ENCODE peak calls at places on chromosomes 4 and X, in nine cellular contexts. One of them, this sample, is unnamed.

GRCh38 chrX:34813618-34814017 is 129.0 kb upstream of the FAM47B start:
- DNase-seq in WERI-Rb-1: no peak
- DNase-seq in astrocyte of the spinal cord: peak
- DNase-seq in HFF-Myc: no peak
- DNase-seq in GM12878: no peak
- DNase-seq in tibial artery: no peak
- DNase-seq in cardiac muscle cell: no peak
- DNase-seq in fibroblast of the aortic adventitia: peak
- DNase-seq in left lung: no peak
- DNase-seq in this sample: peak

GRCh38 chr4:184453402-184454160 is 20.8 kb downstream of the IRF2 start:
- DNase-seq in WERI-Rb-1: no peak
- DNase-seq in astrocyte of the spinal cord: peak
- DNase-seq in HFF-Myc: peak
- DNase-seq in GM12878: no peak
- DNase-seq in tibial artery: no peak
- DNase-seq in cardiac muscle cell: peak
- DNase-seq in fibroblast of the aortic adventitia: peak
- DNase-seq in left lung: peak
- DNase-seq in this sample: peak

GRCh38 chr4:112031712-112032328 is 113.4 kb upstream of the FAM241A start:
- DNase-seq in WERI-Rb-1: peak
- DNase-seq in astrocyte of the spinal cord: peak
- DNase-seq in HFF-Myc: peak
- DNase-seq in GM12878: peak
- DNase-seq in tibial artery: no peak
- DNase-seq in cardiac muscle cell: peak
- DNase-seq in fibroblast of the aortic adventitia: peak
- DNase-seq in left lung: no peak
- DNase-seq in this sample: peak

GRCh38 chr4:149280886-149281285 is 534.8 kb downstream of the IQCM start:
- DNase-seq in WERI-Rb-1: no peak
- DNase-seq in astrocyte of the spinal cord: peak
- DNase-seq in HFF-Myc: no peak
- DNase-seq in GM12878: no peak
- DNase-seq in tibial artery: no peak
- DNase-seq in cardiac muscle cell: no peak
- DNase-seq in fibroblast of the aortic adventitia: no peak
- DNase-seq in left lung: no peak
- DNase-seq in this sample: no peak

GRCh38 chr4:4347585-4347984 is 39.3 kb upstream of the NSG1 start:
- DNase-seq in WERI-Rb-1: no peak
- DNase-seq in astrocyte of the spinal cord: no peak
- DNase-seq in HFF-Myc: no peak
- DNase-seq in GM12878: no peak
- DNase-seq in tibial artery: no peak
- DNase-seq in cardiac muscle cell: no peak
- DNase-seq in fibroblast of the aortic adventitia: no peak
- DNase-seq in left lung: no peak
- DNase-seq in this sample: no peak

GRCh38 chrX:56758456-56758855 is 29.4 kb downstream of the NBDY start:
- DNase-seq in WERI-Rb-1: no peak
- DNase-seq in astrocyte of the spinal cord: no peak
- DNase-seq in HFF-Myc: no peak
- DNase-seq in GM12878: no peak
- DNase-seq in tibial artery: no peak
- DNase-seq in cardiac muscle cell: no peak
- DNase-seq in fibroblast of the aortic adventitia: no peak
- DNase-seq in left lung: no peak
- DNase-seq in this sample: no peak

GRCh38 chr4:124067031-124067430 is 645.5 kb downstream of the ANKRD50 start:
- DNase-seq in WERI-Rb-1: no peak
- DNase-seq in astrocyte of the spinal cord: no peak
- DNase-seq in HFF-Myc: no peak
- DNase-seq in GM12878: no peak
- DNase-seq in tibial artery: no peak
- DNase-seq in cardiac muscle cell: no peak
- DNase-seq in fibroblast of the aortic adventitia: no peak
- DNase-seq in left lung: no peak
- DNase-seq in this sample: peak

GRCh38 chrX:28398352-28398751 is 188.9 kb upstream of the IL1RAPL1 start:
- DNase-seq in WERI-Rb-1: no peak
- DNase-seq in astrocyte of the spinal cord: no peak
- DNase-seq in HFF-Myc: no peak
- DNase-seq in GM12878: no peak
- DNase-seq in tibial artery: no peak
- DNase-seq in cardiac muscle cell: no peak
- DNase-seq in fibroblast of the aortic adventitia: no peak
- DNase-seq in left lung: no peak
- DNase-seq in this sample: no peak

GRCh38 chr4:147714575-147715401 is 17.1 kb upstream of the ARHGAP10 start:
- DNase-seq in WERI-Rb-1: no peak
- DNase-seq in astrocyte of the spinal cord: peak
- DNase-seq in HFF-Myc: no peak
- DNase-seq in GM12878: no peak
- DNase-seq in tibial artery: peak
- DNase-seq in cardiac muscle cell: no peak
- DNase-seq in fibroblast of the aortic adventitia: peak
- DNase-seq in left lung: no peak
- DNase-seq in this sample: peak

GRCh38 chrX:131572372-131573014 is 28.6 kb downstream of the OR13H1 start:
- DNase-seq in WERI-Rb-1: no peak
- DNase-seq in astrocyte of the spinal cord: peak
- DNase-seq in HFF-Myc: no peak
- DNase-seq in GM12878: no peak
- DNase-seq in tibial artery: no peak
- DNase-seq in cardiac muscle cell: no peak
- DNase-seq in fibroblast of the aortic adventitia: no peak
- DNase-seq in left lung: no peak
- DNase-seq in this sample: no peak

GRCh38 chr4:25308761-25309160 is 3.8 kb upstream of the ZCCHC4 start:
- DNase-seq in WERI-Rb-1: no peak
- DNase-seq in astrocyte of the spinal cord: no peak
- DNase-seq in HFF-Myc: peak
- DNase-seq in GM12878: no peak
- DNase-seq in tibial artery: no peak
- DNase-seq in cardiac muscle cell: peak
- DNase-seq in fibroblast of the aortic adventitia: no peak
- DNase-seq in left lung: no peak
- DNase-seq in this sample: peak

GRCh38 chr4:85543832-85544231 is 68.9 kb downstream of the ARHGAP24 start:
- DNase-seq in WERI-Rb-1: no peak
- DNase-seq in astrocyte of the spinal cord: peak
- DNase-seq in HFF-Myc: no peak
- DNase-seq in GM12878: no peak
- DNase-seq in tibial artery: no peak
- DNase-seq in cardiac muscle cell: no peak
- DNase-seq in fibroblast of the aortic adventitia: peak
- DNase-seq in left lung: no peak
- DNase-seq in this sample: peak

GRCh38 chr4:85548841-85549240 is 73.9 kb downstream of the ARHGAP24 start:
- DNase-seq in WERI-Rb-1: no peak
- DNase-seq in astrocyte of the spinal cord: no peak
- DNase-seq in HFF-Myc: no peak
- DNase-seq in GM12878: no peak
- DNase-seq in tibial artery: no peak
- DNase-seq in cardiac muscle cell: no peak
- DNase-seq in fibroblast of the aortic adventitia: no peak
- DNase-seq in left lung: no peak
- DNase-seq in this sample: no peak

GRCh38 chr4:85544751-85545150 is 69.8 kb downstream of the ARHGAP24 start:
- DNase-seq in WERI-Rb-1: no peak
- DNase-seq in astrocyte of the spinal cord: no peak
- DNase-seq in HFF-Myc: no peak
- DNase-seq in GM12878: no peak
- DNase-seq in tibial artery: no peak
- DNase-seq in cardiac muscle cell: no peak
- DNase-seq in fibroblast of the aortic adventitia: no peak
- DNase-seq in left lung: no peak
- DNase-seq in this sample: no peak

DNA sequence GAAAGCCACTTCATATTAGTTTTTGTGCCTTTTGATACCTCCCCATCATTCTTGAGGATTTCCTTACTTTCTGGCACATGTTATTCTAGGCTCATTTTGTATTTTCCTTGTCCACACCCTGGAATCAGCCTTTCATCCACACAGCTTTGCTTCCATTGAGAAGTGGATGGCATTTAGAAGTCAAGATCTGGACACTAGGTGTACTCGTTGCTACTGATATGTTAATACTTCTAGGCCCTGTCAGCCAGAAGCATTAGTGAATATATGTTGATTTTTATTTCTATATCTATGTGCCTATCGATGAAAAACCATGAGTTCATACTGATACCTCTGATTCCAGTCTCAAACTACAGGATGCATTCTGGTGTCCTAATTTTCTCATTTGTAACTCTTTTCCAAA is 73.2 kb downstream of the ARHGAP24 start:
- DNase-seq in WERI-Rb-1: no peak
- DNase-seq in astrocyte of the spinal cord: no peak
- DNase-seq in HFF-Myc: no peak
- DNase-seq in GM12878: no peak
- DNase-seq in tibial artery: no peak
- DNase-seq in cardiac muscle cell: no peak
- DNase-seq in fibroblast of the aortic adventitia: peak
- DNase-seq in left lung: no peak
- DNase-seq in this sample: peak
- TF ChIP-seq CTCF in WERI-Rb-1: no peak
- TF ChIP-seq CTCF in astrocyte of the spinal cord: no peak
- TF ChIP-seq CTCF in HFF-Myc: no peak
- TF ChIP-seq CTCF in GM12878: no peak
- TF ChIP-seq CTCF in tibial artery: no peak
- TF ChIP-seq CTCF in cardiac muscle cell: no peak
- TF ChIP-seq CTCF in fibroblast of the aortic adventitia: peak
- TF ChIP-seq CTCF in left lung: no peak
- TF ChIP-seq CTCF in this sample: no peak

GRCh38 chr4:42395595-42395994 is 1.7 kb upstream of the SHISA3 start:
- DNase-seq in WERI-Rb-1: no peak
- DNase-seq in astrocyte of the spinal cord: no peak
- DNase-seq in HFF-Myc: no peak
- DNase-seq in GM12878: no peak
- DNase-seq in tibial artery: no peak
- DNase-seq in cardiac muscle cell: no peak
- DNase-seq in fibroblast of the aortic adventitia: no peak
- DNase-seq in left lung: no peak
- DNase-seq in this sample: no peak

GRCh38 chr4:42397635-42398447 is 553 bp downstream of the SHISA3 start:
- DNase-seq in WERI-Rb-1: peak
- DNase-seq in astrocyte of the spinal cord: peak
- DNase-seq in HFF-Myc: no peak
- DNase-seq in GM12878: no peak
- DNase-seq in tibial artery: no peak
- DNase-seq in cardiac muscle cell: peak
- DNase-seq in fibroblast of the aortic adventitia: peak
- DNase-seq in left lung: no peak
- DNase-seq in this sample: peak

GRCh38 chr4:42398448-42399355 is 1.4 kb downstream of the SHISA3 start:
- DNase-seq in WERI-Rb-1: peak
- DNase-seq in astrocyte of the spinal cord: peak
- DNase-seq in HFF-Myc: no peak
- DNase-seq in GM12878: no peak
- DNase-seq in tibial artery: no peak
- DNase-seq in cardiac muscle cell: peak
- DNase-seq in fibroblast of the aortic adventitia: no peak
- DNase-seq in left lung: no peak
- DNase-seq in this sample: peak

GRCh38 chr4:42397256-42397634 is at the start of gene SHISA3:
- DNase-seq in WERI-Rb-1: peak
- DNase-seq in astrocyte of the spinal cord: peak
- DNase-seq in HFF-Myc: no peak
- DNase-seq in GM12878: no peak
- DNase-seq in tibial artery: peak
- DNase-seq in cardiac muscle cell: peak
- DNase-seq in fibroblast of the aortic adventitia: no peak
- DNase-seq in left lung: no peak
- DNase-seq in this sample: no peak

GRCh38 chr4:42396361-42397255 is 680 bp upstream of the SHISA3 start:
- DNase-seq in WERI-Rb-1: no peak
- DNase-seq in astrocyte of the spinal cord: peak
- DNase-seq in HFF-Myc: no peak
- DNase-seq in GM12878: no peak
- DNase-seq in tibial artery: no peak
- DNase-seq in cardiac muscle cell: no peak
- DNase-seq in fibroblast of the aortic adventitia: no peak
- DNase-seq in left lung: no peak
- DNase-seq in this sample: no peak
- H3K4me3 ChIP-seq in WERI-Rb-1: no peak
- H3K4me3 ChIP-seq in astrocyte of the spinal cord: peak
- H3K4me3 ChIP-seq in HFF-Myc: no peak
- H3K4me3 ChIP-seq in GM12878: peak
- H3K4me3 ChIP-seq in tibial artery: peak
- H3K4me3 ChIP-seq in cardiac muscle cell: peak
- H3K4me3 ChIP-seq in fibroblast of the aortic adventitia: peak
- H3K4me3 ChIP-seq in left lung: peak
- H3K4me3 ChIP-seq in this sample: no peak

DNA sequence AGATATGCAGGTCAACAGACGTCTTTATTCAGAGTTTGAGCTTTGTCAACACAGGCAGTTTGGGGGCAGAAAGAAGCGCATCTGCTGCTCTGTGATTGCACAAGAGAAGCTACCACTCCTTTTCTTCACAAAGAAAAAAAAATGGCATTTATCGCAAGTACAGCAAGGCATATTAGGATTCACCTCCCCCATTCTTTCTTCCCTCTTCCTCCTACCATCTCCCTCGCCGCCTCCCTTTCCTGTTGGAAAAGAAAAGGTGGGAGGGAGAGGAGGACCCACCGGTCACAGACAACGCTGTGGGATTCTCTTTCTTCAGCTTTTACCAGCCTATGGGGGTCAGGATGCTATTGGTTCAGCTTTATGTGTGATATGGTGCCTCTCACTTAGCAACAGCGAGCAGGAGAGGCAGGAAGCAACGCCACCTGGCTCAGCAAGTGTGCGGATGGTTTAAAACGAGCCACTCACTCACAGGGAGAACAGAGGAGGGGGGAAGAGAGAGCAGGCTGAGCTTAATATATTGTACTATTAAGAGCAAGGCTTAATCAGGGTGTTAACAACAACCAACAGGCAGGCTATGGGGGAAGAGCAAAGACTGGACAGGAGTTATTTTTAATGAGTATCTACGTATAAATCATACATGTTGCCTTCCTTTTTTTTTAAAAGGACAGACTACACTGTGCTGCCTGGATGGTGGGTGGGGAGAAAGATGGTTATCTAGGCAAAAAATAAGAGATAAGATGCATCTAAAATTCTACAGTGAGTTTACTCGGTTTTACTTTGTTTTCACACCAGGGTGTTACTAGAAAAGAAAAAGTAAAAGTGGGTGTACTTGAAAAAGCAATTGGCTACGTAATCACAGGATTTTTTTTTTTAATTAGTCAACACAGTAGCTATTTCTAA is 104.7 kb downstream of the MAML3 start:
- DNase-seq in WERI-Rb-1: peak
- DNase-seq in astrocyte of the spinal cord: peak
- DNase-seq in HFF-Myc: no peak
- DNase-seq in GM12878: no peak
- DNase-seq in tibial artery: peak
- DNase-seq in cardiac muscle cell: peak
- DNase-seq in fibroblast of the aortic adventitia: peak
- DNase-seq in left lung: peak
- DNase-seq in this sample: peak
- TF ChIP-seq CTCF in WERI-Rb-1: peak
- TF ChIP-seq CTCF in astrocyte of the spinal cord: no peak
- TF ChIP-seq CTCF in HFF-Myc: peak
- TF ChIP-seq CTCF in GM12878: no peak
- TF ChIP-seq CTCF in tibial artery: no peak
- TF ChIP-seq CTCF in cardiac muscle cell: no peak
- TF ChIP-seq CTCF in fibroblast of the aortic adventitia: no peak
- TF ChIP-seq CTCF in left lung: no peak
- TF ChIP-seq CTCF in this sample: no peak

GRCh38 chr4:87035881-87036509 is 101.2 kb downstream of the AFF1 start:
- DNase-seq in WERI-Rb-1: no peak
- DNase-seq in astrocyte of the spinal cord: no peak
- DNase-seq in HFF-Myc: no peak
- DNase-seq in GM12878: no peak
- DNase-seq in tibial artery: no peak
- DNase-seq in cardiac muscle cell: no peak
- DNase-seq in fibroblast of the aortic adventitia: no peak
- DNase-seq in left lung: no peak
- DNase-seq in this sample: no peak
- H3K4me3 ChIP-seq in WERI-Rb-1: no peak
- H3K4me3 ChIP-seq in astrocyte of the spinal cord: no peak
- H3K4me3 ChIP-seq in HFF-Myc: no peak
- H3K4me3 ChIP-seq in GM12878: no peak
- H3K4me3 ChIP-seq in tibial artery: no peak
- H3K4me3 ChIP-seq in cardiac muscle cell: no peak
- H3K4me3 ChIP-seq in fibroblast of the aortic adventitia: no peak
- H3K4me3 ChIP-seq in left lung: no peak
- H3K4me3 ChIP-seq in this sample: no peak